ENCODE peak calls at places on chromosomes 16 and 17, in four cellular contexts. S, B, H and U are unnamed samples. For H3K9me3, the result is how much of the 10 kb centered on the place peaks cover.

GRCh38 chr17:30093463-30094147 is 23.0 kb upstream of the NSRP1 start:
- DNase-seq in H (peak), S (peak), B (peak), U (no peak)

GRCh38 chr17:17739388-17740066 is 58.3 kb downstream of the RAI1 start:
- DNase-seq in B (peak), S (no peak), H (no peak), U (no peak)

GRCh38 chr16:17757808-17758207 is 287.0 kb upstream of the XYLT1 start:
- DNase-seq in S (no peak), H (no peak), B (no peak), U (no peak)

GRCh38 chr16:75308011-75308410 is 56.6 kb upstream of the BCAR1 start:
- DNase-seq in S (no peak), B (no peak), H (no peak), U (no peak)

GRCh38 chr17:49904904-49905303 is 57.0 kb upstream of the TAC4 start:
- DNase-seq in H (no peak), S (no peak), B (no peak), U (no peak)

GRCh38 chr17:6286239-6286638 is 148.7 kb downstream of the AIPL1 start:
- DNase-seq in H (no peak), S (no peak), B (no peak), U (no peak)

GRCh38 chr17:14301761-14302401 is 1.0 kb downstream of the HS3ST3B1 start:
- DNase-seq in B (no peak), H (peak), S (no peak), U (peak)

GRCh38 chr16:55971447-55971846 is 96.3 kb upstream of the CES5A start:
- DNase-seq in B (no peak), H (no peak), S (no peak), U (no peak)

GRCh38 chr17:18187226-18187625 is 3.6 kb downstream of the ALKBH5 start:
- DNase-seq in B (no peak), S (no peak), H (no peak), U (no peak)

GRCh38 chr16:51114369-51114768 is 36.7 kb downstream of the SALL1 start:
- DNase-seq in S (no peak), B (no peak), H (no peak), U (no peak)

DNA sequence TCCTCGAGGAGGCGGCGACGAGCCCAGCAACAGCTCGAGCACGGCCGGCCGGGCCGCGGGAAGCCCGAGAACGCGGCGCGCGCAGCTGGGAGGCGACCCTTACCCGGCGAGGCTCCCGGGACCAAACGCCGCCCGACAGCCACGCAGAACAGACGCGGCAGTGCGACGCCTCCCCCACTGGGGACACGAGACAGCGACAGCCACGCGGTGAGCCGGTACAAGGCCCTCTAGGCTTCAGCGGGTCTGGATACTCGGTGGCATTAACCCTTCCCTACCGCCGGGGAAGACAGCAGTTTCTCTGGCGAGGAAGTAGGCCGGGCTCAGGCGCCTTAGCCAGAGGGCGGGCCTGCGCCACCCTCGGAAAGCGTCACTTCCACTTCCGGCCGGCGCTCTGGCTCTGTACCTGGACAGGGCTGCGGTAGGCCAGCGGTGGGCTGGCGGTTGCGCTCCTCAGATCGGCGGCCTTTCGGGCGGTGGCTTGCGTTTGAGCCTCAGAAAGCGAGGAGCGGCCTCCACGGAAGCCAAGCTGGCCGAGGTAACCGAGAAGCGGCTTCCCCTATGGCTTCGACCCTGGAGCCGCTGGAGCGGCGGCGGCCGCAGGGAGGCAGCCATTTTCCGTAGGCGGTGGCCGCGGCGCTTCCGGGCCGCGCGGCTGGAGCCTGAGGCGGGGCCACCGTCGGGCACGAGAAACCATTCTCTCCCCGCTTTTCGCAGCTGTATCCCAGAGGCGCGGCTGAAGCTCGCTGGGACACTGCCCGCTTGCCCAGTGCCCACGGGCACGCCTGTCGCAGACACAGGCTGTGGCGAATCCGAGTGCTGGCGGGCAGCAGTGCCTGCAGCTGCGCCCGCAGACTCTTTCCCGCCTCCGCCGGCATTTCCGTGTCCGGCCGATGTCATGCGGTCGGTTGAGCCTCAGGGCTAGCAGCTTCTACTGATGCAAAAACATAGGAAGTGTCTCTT is at the start of the genes TIGD7 and ZNF75A:
- DNase-seq in H (peak), S (peak), B (peak), U (peak)
- H3K9me3 ChIP-seq in H (under half), S (half or more), B (under half), U (half or more)

GRCh38 chr16:48580925-48581500 is 29.0 kb downstream of the N4BP1 start:
- DNase-seq in B (no peak), H (no peak), S (no peak), U (no peak)

GRCh38 chr16:48590476-48590875 is 19.5 kb downstream of the N4BP1 start:
- DNase-seq in S (no peak), B (no peak), H (no peak), U (no peak)

GRCh38 chr16:48591976-48592375 is 18.0 kb downstream of the N4BP1 start:
- DNase-seq in B (no peak), S (no peak), H (no peak), U (no peak)

GRCh38 chr16:48583075-48584065 is 26.6 kb downstream of the N4BP1 start:
- DNase-seq in B (no peak), H (no peak), S (no peak), U (no peak)

GRCh38 chr16:48586083-48586482 is 23.9 kb downstream of the N4BP1 start:
- DNase-seq in B (no peak), S (no peak), H (no peak), U (no peak)
- H3K9me3 ChIP-seq in B (under half), S (under half), H (under half), U (under half)

GRCh38 chr17:65230040-65230439 is 92.9 kb downstream of the RGS9 start:
- DNase-seq in H (no peak), S (no peak), B (peak), U (no peak)

GRCh38 chr17:65227637-65228036 is 90.5 kb downstream of the RGS9 start:
- DNase-seq in B (no peak), S (no peak), H (no peak), U (no peak)

GRCh38 chr17:65229596-65229995 is 92.4 kb downstream of the RGS9 start:
- DNase-seq in B (no peak), H (no peak), S (no peak), U (no peak)

GRCh38 chr17:65228734-65229390 is 91.7 kb downstream of the RGS9 start:
- DNase-seq in B (peak), H (peak), S (peak), U (no peak)

DNA sequence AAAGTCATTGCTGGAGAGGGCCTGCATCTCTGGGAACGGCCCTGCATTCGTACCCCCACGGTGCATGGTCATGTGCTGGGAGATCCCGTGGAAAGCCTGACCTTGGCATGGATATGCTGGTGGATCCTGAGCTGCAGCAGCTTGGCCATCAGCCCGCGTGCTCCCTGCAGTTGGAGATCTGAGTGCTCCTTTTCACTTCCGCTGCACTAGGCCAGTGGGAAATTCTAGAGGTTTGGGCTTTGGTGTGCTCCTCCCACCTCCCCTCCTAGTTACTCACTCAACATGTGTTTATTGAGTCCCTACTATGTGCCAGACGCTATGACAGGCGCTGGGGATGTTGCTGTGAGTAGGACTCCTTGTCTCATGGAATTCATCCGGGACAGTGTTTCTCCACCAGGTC is 91.1 kb downstream of the RGS9 start:
- DNase-seq in S (no peak), H (no peak), B (no peak), U (no peak)
- H3K9me3 ChIP-seq in S (under half), H (under half), B (under half), U (under half)

GRCh38 chr17:70319516-70319915 is 150.2 kb downstream of the KCNJ2 start:
- DNase-seq in B (no peak), H (no peak), S (no peak), U (no peak)

GRCh38 chr17:70323269-70323668 is 153.9 kb downstream of the KCNJ2 start:
- DNase-seq in H (no peak), S (no peak), B (no peak), U (no peak)

GRCh38 chr17:70324031-70324430 is 154.7 kb downstream of the KCNJ2 start:
- DNase-seq in S (no peak), B (no peak), H (no peak), U (no peak)

GRCh38 chr17:70320642-70321345 is 151.5 kb downstream of the KCNJ2 start:
- DNase-seq in S (no peak), B (peak), H (no peak), U (no peak)

GRCh38 chr17:70321388-70321787 is 152.1 kb downstream of the KCNJ2 start:
- DNase-seq in H (no peak), S (no peak), B (no peak), U (no peak)
- H3K9me3 ChIP-seq in H (under half), S (under half), B (under half), U (under half)

GRCh38 chr16:25433388-25433787 is 175.7 kb upstream of the ZKSCAN2 start:
- DNase-seq in S (no peak), B (no peak), H (no peak), U (no peak)

GRCh38 chr16:25434061-25434460 is 176.4 kb upstream of the ZKSCAN2 start:
- DNase-seq in H (no peak), S (no peak), B (no peak), U (no peak)
- H3K9me3 ChIP-seq in H (under half), S (under half), B (under half), U (under half)

GRCh38 chr16:15973460-15973859 is 24.0 kb downstream of the ABCC1 start:
- DNase-seq in S (no peak), B (no peak), H (no peak), U (no peak)

GRCh38 chr16:15975172-15975571 is 25.8 kb downstream of the ABCC1 start:
- DNase-seq in B (no peak), H (no peak), S (no peak), U (no peak)

GRCh38 chr16:15973997-15974396 is 24.6 kb downstream of the ABCC1 start:
- DNase-seq in S (no peak), H (no peak), B (no peak), U (no peak)

GRCh38 chr16:15976929-15977637 is 27.7 kb downstream of the ABCC1 start:
- DNase-seq in H (no peak), S (no peak), B (no peak), U (no peak)

DNA sequence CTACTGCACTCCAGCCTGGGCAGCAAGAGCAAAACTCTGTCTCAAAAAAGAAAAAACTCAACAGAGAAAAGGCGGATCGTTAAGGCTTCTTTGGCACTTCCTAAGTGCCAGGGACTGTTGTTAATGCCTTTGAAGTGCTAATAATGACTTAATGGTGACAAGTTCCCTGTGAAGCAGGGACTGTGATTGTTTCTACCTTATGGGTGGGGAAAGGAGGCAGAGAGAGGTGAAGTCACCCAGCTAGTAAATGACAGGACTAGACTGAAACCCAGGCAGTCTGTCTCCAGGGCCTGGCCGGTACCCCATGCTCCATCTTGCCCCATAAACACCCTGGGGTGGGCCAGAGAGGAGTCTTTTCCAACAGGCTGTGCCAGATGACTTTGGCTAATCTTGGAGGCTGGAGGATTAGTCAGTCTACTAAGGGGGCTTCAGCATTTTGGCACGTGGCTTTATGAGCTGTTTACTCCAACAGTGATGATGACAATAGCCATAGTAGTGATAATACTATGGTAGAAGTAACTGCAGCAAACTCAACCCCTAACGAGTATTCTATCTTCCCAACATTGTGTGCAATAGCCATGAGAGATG is 26.9 kb downstream of the ABCC1 start:
- DNase-seq in H (no peak), B (no peak), S (no peak), U (no peak)
- H3K9me3 ChIP-seq in H (under half), B (under half), S (under half), U (half or more)

GRCh38 chr16:31916056-31916488 is 42.5 kb downstream of the ZNF267 start:
- DNase-seq in B (no peak), S (no peak), H (no peak), U (no peak)

GRCh38 chr16:31920373-31920772 is 46.8 kb downstream of the ZNF267 start:
- DNase-seq in S (no peak), H (no peak), B (no peak), U (no peak)
- H3K9me3 ChIP-seq in S (half or more), H (half or more), B (under half), U (half or more)